ENCODE peak calls at places on chromosomes 12 and 14, in seven cellular contexts. B is suprapubic skin, G is gastrocnemius medialis, D is K562, M is IMR-90, O is prostate gland, U is esophagus muscularis mucosa. P is an unnamed sample.

GRCh38 chr14:69325646-69326265 is 65.8 kb downstream of the GALNT16 start:
- DNase-seq in B (peak; percentile 59), G (no peak), D (peak; percentile 27), M (no peak), O (no peak), U (no peak), P (no peak)

GRCh38 chr14:106579084-106579483 is 1052.7 kb downstream of the TMEM121 start:
- DNase-seq in B (no peak), G (no peak), D (no peak), M (no peak), O (no peak), U (no peak), P (no peak)

GRCh38 chr12:116236148-116236731 is 41.3 kb downstream of the MED13L start:
- DNase-seq in B (no peak), G (peak; percentile 56), D (peak; percentile 22), M (peak; percentile 54), O (peak; percentile 59), U (no peak), P (peak; percentile 50)

GRCh38 chr14:24367506-24368214 is at the start of gene NFATC4:
- DNase-seq in B (peak; percentile 88), G (peak; percentile 70), D (peak; percentile 66), M (peak; percentile 96), O (peak; percentile 56), U (peak; percentile 94), P (peak; percentile 74)

GRCh38 chr12:32548691-32549412 is 130.2 kb upstream of the DNM1L start:
- DNase-seq in B (no peak), G (no peak), D (no peak), M (peak; percentile 79), O (no peak), U (no peak), P (no peak)

GRCh38 chr14:95958105-95958504 is 81.1 kb upstream of the C14orf132 start:
- DNase-seq in B (no peak), G (no peak), D (no peak), M (no peak), O (no peak), U (no peak), P (no peak)

GRCh38 chr12:8823565-8824300 is 1.3 kb downstream of the A2ML1 start:
- DNase-seq in B (no peak), G (no peak), D (peak; percentile 24), M (peak; percentile 12), O (peak; percentile 35), U (no peak), P (no peak)

GRCh38 chr12:111546758-111547383 is 52.2 kb downstream of the ATXN2 start:
- DNase-seq in B (no peak), G (no peak), D (no peak), M (peak; percentile 26), O (no peak), U (no peak), P (no peak)

GRCh38 chr14:83290447-83290846 is 1756.8 kb upstream of the SEL1L start:
- DNase-seq in B (no peak), G (no peak), D (no peak), M (no peak), O (no peak), U (no peak), P (no peak)

GRCh38 chr14:71240154-71240553 is 332.9 kb downstream of the PCNX1 start:
- DNase-seq in B (no peak), G (no peak), D (no peak), M (no peak), O (no peak), U (no peak), P (no peak)

GRCh38 chr12:13275366-13275765 is 78.8 kb downstream of the EMP1 start:
- DNase-seq in B (no peak), G (no peak), D (no peak), M (no peak), O (no peak), U (no peak), P (no peak)

GRCh38 chr12:67382206-67382871 is 113.2 kb downstream of the CAND1 start:
- DNase-seq in B (no peak), G (no peak), D (no peak), M (peak; percentile 21), O (no peak), U (no peak), P (no peak)

GRCh38 chr12:121765573-121765972 is 27.9 kb downstream of the RHOF start:
- DNase-seq in B (no peak), G (no peak), D (peak; percentile 66), M (peak; percentile 97), O (no peak), U (no peak), P (no peak)

GRCh38 chr12:91778938-91779400 is 366.7 kb downstream of the BTG1 start:
- DNase-seq in B (no peak), G (peak; percentile 13), D (peak; percentile 24), M (peak; percentile 88), O (peak; percentile 5), U (no peak), P (peak; percentile 8)

GRCh38 chr12:26056335-26056734 is 68.5 kb downstream of the BHLHE41 start:
- DNase-seq in B (no peak), G (no peak), D (no peak), M (peak; percentile 59), O (peak; percentile 8), U (no peak), P (no peak)

GRCh38 chr14:91464615-91465205 is 45.4 kb downstream of the PPP4R3A start:
- DNase-seq in B (no peak), G (no peak), D (no peak), M (no peak), O (no peak), U (no peak), P (no peak)

GRCh38 chr12:109264095-109264942 is 44.8 kb downstream of the FOXN4 start:
- DNase-seq in B (peak; percentile 90), G (peak; percentile 68), D (peak; percentile 87), M (peak; percentile 41), O (peak; percentile 62), U (no peak), P (peak; percentile 62)

DNA sequence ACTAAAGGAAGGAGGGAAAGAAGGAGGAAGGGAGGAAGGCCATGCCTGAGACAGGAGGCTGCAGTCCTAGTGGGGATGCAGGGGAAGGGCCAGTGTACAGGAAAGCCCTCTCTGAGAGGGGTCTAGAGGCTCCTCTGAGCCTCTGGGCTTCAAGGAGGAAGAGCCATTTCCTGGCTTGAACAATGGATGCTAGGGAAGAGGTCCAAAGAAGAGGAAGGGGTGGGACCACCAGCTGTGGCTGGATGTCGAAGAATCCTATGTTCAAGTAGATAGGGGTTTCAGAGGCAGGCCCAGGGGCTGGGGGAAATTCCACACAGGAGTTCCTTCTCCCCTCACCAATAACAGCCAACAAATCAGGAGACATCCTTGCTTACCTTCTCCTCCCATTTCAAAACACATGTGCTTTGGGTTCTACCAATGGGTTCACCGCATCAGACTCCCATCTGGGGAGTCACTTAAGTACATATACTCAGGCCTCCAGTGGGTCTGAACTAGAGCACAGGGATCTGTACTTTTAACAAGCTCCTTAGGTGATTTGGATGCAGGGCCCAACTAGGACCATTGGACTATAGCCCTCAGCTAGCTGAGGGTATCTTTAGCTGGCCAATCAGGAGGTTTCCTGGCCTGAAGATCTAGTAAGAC is 32.4 kb downstream of the PRPF40B start:
- DNase-seq in B (no peak), G (no peak), D (no peak), M (no peak), O (no peak), U (no peak), P (no peak)
- H3K36me3 ChIP-seq in B (peaks cover 18% of the 10 kb centered on the region), G (peaks cover 9% of the 10 kb centered on the region), D (peaks cover 2% of the 10 kb centered on the region), M (peaks cover 44% of the 10 kb centered on the region), O (no peaks in the 10 kb centered on the region), U (peaks cover 86% of the 10 kb centered on the region), P (peaks cover 98% of the 10 kb centered on the region)

GRCh38 chr12:56078931-56079728 is 835 bp upstream of the ERBB3 start:
- DNase-seq in B (peak; percentile 95), G (peak; percentile 79), D (peak; percentile 87), M (peak; percentile 74), O (peak; percentile 91), U (peak; percentile 93), P (peak; percentile 78)
- TF ChIP-seq POLR2A in B (no peak), G (peak; percentile 23), D (no peak), M (no peak), O (peak; percentile 37), U (no peak), P (no peak)

GRCh38 chr14:39211109-39211741 is 22.5 kb upstream of the MIA2 start:
- DNase-seq in B (no peak), G (no peak), D (no peak), M (no peak), O (no peak), U (no peak), P (no peak)
- H3K4me3 ChIP-seq in B (no peak overlapping the region), G (no peak overlapping the region), D (no peak overlapping the region), M (no peak overlapping the region), O (no peak overlapping the region), U (no peak overlapping the region), P (no peak overlapping the region)

GRCh38 chr12:47894068-47894467 is 10.7 kb downstream of the VDR start:
- DNase-seq in B (no peak), G (no peak), D (no peak), M (no peak), O (no peak), U (no peak), P (no peak)
- H3K36me3 ChIP-seq in B (no peaks in the 10 kb centered on the region), G (no peaks in the 10 kb centered on the region), D (no peaks in the 10 kb centered on the region), M (no peaks in the 10 kb centered on the region), O (no peaks in the 10 kb centered on the region), U (no peaks in the 10 kb centered on the region), P (no peaks in the 10 kb centered on the region)

GRCh38 chr12:68610435-68611093 is at the start of gene RAP1B:
- DNase-seq in B (peak; percentile 89), G (peak; percentile 88), D (peak; percentile 96), M (peak; percentile 90), O (peak; percentile 90), U (peak; percentile 94), P (peak; percentile 92)

GRCh38 chr12:68609955-68610434 is 704 bp upstream of the RAP1B start:
- DNase-seq in B (no peak), G (peak; percentile 31), D (no peak), M (peak; percentile 30), O (peak; percentile 19), U (no peak), P (no peak)

GRCh38 chr12:68612675-68613074 is 2.0 kb downstream of the RAP1B start:
- DNase-seq in B (no peak), G (no peak), D (no peak), M (no peak), O (no peak), U (no peak), P (no peak)

GRCh38 chr12:68612245-68612644 is 1.5 kb downstream of the RAP1B start:
- DNase-seq in B (no peak), G (no peak), D (peak; percentile 58), M (peak; percentile 59), O (no peak), U (no peak), P (no peak)

DNA sequence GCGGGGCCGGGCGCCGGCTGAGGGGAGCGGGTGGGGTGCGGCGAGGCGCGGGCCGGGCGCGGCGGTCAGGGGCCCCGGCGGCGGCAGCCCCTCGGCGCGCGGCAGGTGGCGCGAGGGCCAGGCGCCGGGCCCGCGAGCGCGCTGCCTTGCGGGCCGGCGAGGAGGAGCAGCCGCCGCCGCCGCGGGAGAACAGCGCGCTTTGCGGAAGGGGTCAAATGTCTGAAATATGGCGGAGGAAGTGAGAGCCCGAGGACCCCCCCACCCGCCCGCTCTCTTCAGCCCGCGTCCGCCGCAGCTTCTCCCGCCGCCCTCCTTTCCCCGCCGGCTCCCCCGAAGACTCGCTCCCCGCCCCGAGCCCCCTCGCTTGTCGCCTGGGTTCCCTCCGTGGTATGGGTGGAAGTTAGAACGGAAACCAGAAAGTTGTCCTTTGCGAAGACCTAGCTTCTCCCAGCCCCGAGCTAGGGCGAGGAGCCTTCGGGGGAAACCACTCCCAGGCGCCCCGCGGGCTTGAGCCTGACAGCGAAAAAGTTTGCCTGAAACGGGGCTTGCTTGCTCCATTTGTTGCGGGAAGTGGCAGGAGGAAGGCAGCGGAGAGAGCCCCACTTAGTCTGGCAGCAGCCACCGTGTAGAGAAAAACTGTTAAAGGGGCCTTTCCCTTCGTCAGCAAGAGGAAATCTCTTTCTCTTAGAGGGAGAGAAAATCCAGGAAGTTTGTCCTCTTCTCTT is 557 bp downstream of the RAP1B start:
- DNase-seq in B (peak; percentile 85), G (peak; percentile 64), D (peak; percentile 76), M (peak; percentile 60), O (peak; percentile 58), U (peak; percentile 93), P (peak; percentile 71)
- TF ChIP-seq POLR2A in B (peak; percentile 66), G (no peak), D (no peak), M (no peak), O (peak; percentile 63), U (peak; percentile 19), P (no peak)